ENCODE peak calls at places on chromosomes 6 and 20, in eight cellular contexts. I is testis, H is BE2C, Y is IMR-90, D is psoas muscle, U is suprapubic skin, P is endothelial cell of umbilical vein, X is tibial artery. C is an unnamed sample.
A peak's percentile ranks its signal among the peaks of the same experiment; 100 is the strongest.

GRCh38 chr6:136334853-136335252 is 45.2 kb upstream of the BCLAF1 start:
- DNase-seq in U (no peak), Y (no peak), I (no peak), H (peak; percentile 29), X (no peak), D (no peak), P (no peak), C (no peak)

GRCh38 chr6:157627195-157627966 is 195.7 kb upstream of the SNX9 start:
- DNase-seq in D (no peak), P (no peak), I (no peak), Y (no peak), H (no peak), U (no peak), X (no peak), C (no peak)

GRCh38 chr20:10282930-10283556 is 64.4 kb downstream of the SNAP25 start:
- DNase-seq in P (no peak), U (no peak), X (no peak), Y (peak; percentile 59), H (no peak), D (no peak), I (no peak), C (no peak)

GRCh38 chr6:13615802-13616140 is 636 bp downstream of the NOL7 start:
- DNase-seq in X (peak; percentile 70), H (peak; percentile 50), I (peak; percentile 73), U (peak; percentile 86), D (peak; percentile 80), Y (peak; percentile 35), P (no peak), C (peak; percentile 74)

GRCh38 chr20:37095108-37095608 is 639 bp downstream of the RBL1 start:
- DNase-seq in H (peak; percentile 16), D (no peak), I (no peak), P (no peak), X (no peak), Y (no peak), U (no peak), C (peak; percentile 5)

GRCh38 chr6:155418017-155418749 is 37.5 kb downstream of the NOX3 start:
- DNase-seq in X (peak; percentile 41), Y (peak; percentile 65), H (no peak), D (no peak), P (peak; percentile 91), U (no peak), I (no peak), C (no peak)

GRCh38 chr20:726160-726559 is 42.1 kb downstream of the SLC52A3 start:
- DNase-seq in P (no peak), I (no peak), D (no peak), Y (no peak), H (no peak), X (no peak), U (no peak), C (no peak)

GRCh38 chr20:61664741-61665320 is 400.9 kb downstream of the TAF4 start:
- DNase-seq in U (no peak), D (no peak), X (no peak), P (no peak), Y (no peak), H (no peak), I (no peak), C (no peak)

GRCh38 chr6:37038297-37039198 is 33.1 kb downstream of the FGD2 start:
- DNase-seq in P (no peak), U (no peak), H (peak; percentile 78), D (peak; percentile 83), X (peak; percentile 66), I (peak; percentile 84), Y (peak; percentile 28), C (peak; percentile 49)

GRCh38 chr6:11496152-11497060 is 41.1 kb upstream of the TMEM170B start:
- DNase-seq in I (peak; percentile 68), Y (peak; percentile 84), X (peak; percentile 63), D (no peak), U (no peak), P (peak; percentile 92), H (peak; percentile 60), C (peak; percentile 87)

GRCh38 chr6:27893059-27893835 is 18.9 kb downstream of the OR2B2 start:
- DNase-seq in Y (peak; percentile 99), I (peak; percentile 90), U (peak; percentile 86), H (peak; percentile 93), X (peak; percentile 58), D (peak; percentile 80), P (peak; percentile 98), C (peak; percentile 94)

GRCh38 chr20:59024111-59024530 is 4.9 kb downstream of the TUBB1 start:
- DNase-seq in Y (no peak), P (no peak), I (peak; percentile 11), X (no peak), U (no peak), H (no peak), D (no peak), C (no peak)

GRCh38 chr20:13788167-13788834 is 3.5 kb downstream of the NDUFAF5 start:
- DNase-seq in I (peak; percentile 70), U (no peak), X (peak; percentile 30), H (peak; percentile 66), P (peak; percentile 67), Y (peak; percentile 69), D (no peak), C (peak; percentile 79)

GRCh38 chr6:145224450-145224849 is 510.9 kb downstream of the EPM2A start:
- DNase-seq in H (no peak), Y (no peak), I (no peak), P (no peak), D (no peak), X (no peak), U (no peak), C (no peak)

GRCh38 chr20:668638-669037 is 7.0 kb downstream of the SCRT2 start:
- DNase-seq in H (no peak), P (no peak), Y (no peak), I (no peak), D (no peak), U (no peak), X (no peak), C (no peak)

GRCh38 chr6:141326426-141326825 is 806.3 kb upstream of the GJE1 start:
- DNase-seq in U (no peak), Y (peak; percentile 100), X (peak; percentile 45), P (peak; percentile 94), D (no peak), H (no peak), I (no peak), C (peak; percentile 40)

GRCh38 chr20:63695419-63696310 is 787 bp upstream of the TNFRSF6B start:
- DNase-seq in H (no peak), Y (no peak), U (no peak), D (peak; percentile 59), I (no peak), P (no peak), X (no peak), C (no peak)

GRCh38 chr20:45320948-45321595 is 13.0 kb upstream of the MATN4 start:
- DNase-seq in Y (no peak), U (no peak), X (no peak), D (peak; percentile 9), H (no peak), P (no peak), I (no peak), C (no peak)

GRCh38 chr6:6057442-6058053 is 50.8 kb upstream of the NRN1 start:
- DNase-seq in U (no peak), H (no peak), Y (no peak), P (peak; percentile 57), I (no peak), D (no peak), X (no peak), C (peak; percentile 69)

GRCh38 chr20:54335299-54335698 is 127.4 kb downstream of the PFDN4 start:
- DNase-seq in X (no peak), P (no peak), U (no peak), H (no peak), D (no peak), Y (no peak), I (no peak), C (no peak)

GRCh38 chr20:59013959-59014608 is 5.1 kb upstream of the TUBB1 start:
- DNase-seq in U (no peak), D (no peak), H (no peak), Y (peak; percentile 81), P (no peak), X (no peak), I (peak; percentile 11), C (no peak)

GRCh38 chr20:60254901-60255411 is 296.7 kb downstream of the CDH26 start:
- DNase-seq in X (no peak), P (no peak), Y (peak; percentile 73), H (peak; percentile 26), I (no peak), U (no peak), D (no peak), C (no peak)

GRCh38 chr6:40413231-40413755 is 173.9 kb downstream of the LRFN2 start:
- DNase-seq in P (no peak), D (no peak), U (no peak), H (peak; percentile 73), X (no peak), I (no peak), Y (no peak), C (peak; percentile 37)

GRCh38 chr6:16137451-16137801 is 8.5 kb downstream of the MYLIP start:
- DNase-seq in H (no peak), Y (no peak), X (no peak), D (no peak), P (no peak), U (no peak), I (no peak), C (no peak)
- H3K4me1 ChIP-seq in H (peaks cover 6% of the 10 kb centered on the region), Y (peaks cover 3% of the 10 kb centered on the region), X (no peaks in the 10 kb centered on the region), D (peaks cover 90% of the 10 kb centered on the region), P (peaks cover 18% of the 10 kb centered on the region), U (peaks cover 84% of the 10 kb centered on the region), I (peaks cover 44% of the 10 kb centered on the region), C (peaks cover 74% of the 10 kb centered on the region)

GRCh38 chr6:74872754-74873446 is 333.0 kb downstream of the COL12A1 start:
- DNase-seq in X (no peak), Y (no peak), P (peak; percentile 27), H (no peak), I (no peak), U (no peak), D (no peak), C (no peak)
- H3K4me1 ChIP-seq in X (no peaks in the 10 kb centered on the region), Y (peaks cover 6% of the 10 kb centered on the region), P (peaks cover 6% of the 10 kb centered on the region), H (no peaks in the 10 kb centered on the region), I (peaks cover 5% of the 10 kb centered on the region), U (no peaks in the 10 kb centered on the region), D (no peaks in the 10 kb centered on the region), C (no peaks in the 10 kb centered on the region)

DNA sequence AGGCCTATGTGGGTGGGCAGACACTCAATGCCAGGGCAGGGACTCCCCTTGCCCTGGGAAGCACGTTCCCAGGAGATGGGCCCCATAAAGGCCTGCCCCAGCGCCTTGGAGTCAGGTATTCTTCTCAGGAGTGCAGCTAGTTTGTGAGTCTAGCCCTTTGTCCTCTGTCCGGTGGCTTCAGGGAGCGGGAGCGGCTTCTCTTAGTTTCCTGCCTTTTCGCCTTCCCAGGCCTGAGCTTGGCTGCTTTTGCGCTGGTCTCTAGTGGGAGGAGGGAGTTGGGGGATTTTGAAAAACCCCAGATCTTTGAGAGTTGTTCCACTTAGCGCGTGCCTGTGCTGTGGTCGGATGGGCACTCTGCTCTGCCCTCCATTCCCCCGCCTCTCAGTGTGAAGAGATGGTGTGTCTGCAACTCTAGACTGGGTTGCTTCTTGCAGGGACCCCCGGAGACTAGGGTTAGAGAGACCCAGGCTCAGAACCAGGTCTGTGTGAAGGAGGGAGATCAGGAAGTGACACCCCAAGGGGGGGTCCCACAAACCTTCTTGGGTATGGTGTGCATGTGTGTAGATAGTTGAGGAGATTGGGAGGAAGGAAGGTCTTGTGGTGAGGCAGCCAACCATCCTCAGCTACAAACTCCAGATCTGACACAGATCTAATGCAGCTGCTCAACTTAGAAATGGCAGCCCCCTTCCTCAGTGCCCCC is 1.3 kb downstream of the PLCG1 start:
- DNase-seq in H (no peak), U (no peak), Y (peak; percentile 12), I (no peak), X (no peak), D (no peak), P (peak; percentile 52), C (peak; percentile 47)
- H3K4me1 ChIP-seq in H (peaks cover 4% of the 10 kb centered on the region), U (peaks cover 88% of the 10 kb centered on the region), Y (peaks cover 22% of the 10 kb centered on the region), I (peaks cover 27% of the 10 kb centered on the region), X (peaks cover 7% of the 10 kb centered on the region), D (peaks cover 62% of the 10 kb centered on the region), P (peaks cover 54% of the 10 kb centered on the region), C (peaks cover 35% of the 10 kb centered on the region)

GRCh38 chr6:137352859-137353258 is 133.7 kb upstream of the IFNGR1 start:
- DNase-seq in H (no peak), I (no peak), D (no peak), X (no peak), U (no peak), Y (no peak), P (no peak), C (peak; percentile 66)
- H3K4me1 ChIP-seq in H (no peaks in the 10 kb centered on the region), I (peaks cover 6% of the 10 kb centered on the region), D (no peaks in the 10 kb centered on the region), X (no peaks in the 10 kb centered on the region), U (no peaks in the 10 kb centered on the region), Y (no peaks in the 10 kb centered on the region), P (no peaks in the 10 kb centered on the region), C (peaks cover 16% of the 10 kb centered on the region)

C was measured in hepatocyte.